ENCODE peak calls at places on chromosomes 12 and 14, in four cellular contexts. A is HL-60, B is K562, X is GM12878. T is an unnamed sample.

GRCh38 chr14:94612580-94613554 is 676 bp downstream of the SERPINA3 start:
- DNase-seq in A (no peak), X (no peak), B (no peak), T (no peak)

GRCh38 chr12:26701604-26702215 is 131.3 kb downstream of the ITPR2 start:
- DNase-seq in A (no peak), B (peak; percentile 14), X (no peak), T (no peak)

GRCh38 chr14:60722163-60722835 is 1.9 kb downstream of the SIX4 start:
- DNase-seq in X (no peak), A (no peak), B (peak; percentile 18), T (peak; percentile 46)

GRCh38 chr12:33222357-33222756 is 217.3 kb downstream of the SYT10 start:
- DNase-seq in A (no peak), X (no peak), B (no peak), T (no peak)

GRCh38 chr12:51591020-51591901 is at the start of gene SCN8A:
- DNase-seq in A (peak; percentile 28), X (no peak), B (peak; percentile 81), T (peak; percentile 49)

GRCh38 chr14:61476737-61477410 is 155.5 kb downstream of the PRKCH start:
- DNase-seq in A (peak; percentile 77), B (no peak), X (no peak), T (no peak)

GRCh38 chr12:93229494-93230310 is 148.0 kb upstream of the NUDT4 start:
- DNase-seq in A (no peak), B (peak; percentile 40), X (no peak), T (no peak)

GRCh38 chr12:54383041-54383609 is 1.4 kb downstream of the ZNF385A start:
- DNase-seq in B (peak; percentile 59), X (no peak), A (peak; percentile 97), T (no peak)

GRCh38 chr12:128191380-128191779 is 75.6 kb upstream of the TMEM132C start:
- DNase-seq in X (no peak), B (no peak), A (no peak), T (no peak)

GRCh38 chr12:52713960-52714886 is 10.9 kb upstream of the KRT77 start:
- DNase-seq in B (peak; percentile 43), X (no peak), A (no peak), T (no peak)

GRCh38 chr12:29562167-29562776 is 64.8 kb upstream of the OVCH1 start:
- DNase-seq in X (no peak), A (no peak), B (no peak), T (no peak)

GRCh38 chr14:38290601-38291190 is 34.8 kb upstream of the CLEC14A start:
- DNase-seq in X (no peak), A (no peak), B (no peak), T (no peak)

GRCh38 chr14:73738518-73739173 is 24.5 kb upstream of the PNMA1 start:
- DNase-seq in X (no peak), B (no peak), A (no peak), T (no peak)

GRCh38 chr12:91210144-91210543 is 27.5 kb upstream of the DCN start:
- DNase-seq in A (no peak), B (no peak), X (no peak), T (no peak)

GRCh38 chr14:77184396-77185092 is 2.9 kb downstream of the TMEM63C start:
- DNase-seq in X (no peak), A (no peak), B (no peak), T (no peak)

GRCh38 chr12:31089072-31089471 is 15.4 kb downstream of the DDX11 start:
- DNase-seq in B (no peak), A (no peak), X (no peak), T (no peak)

GRCh38 chr14:24368215-24368561 is 204 bp downstream of the NFATC4 start:
- DNase-seq in A (no peak), B (no peak), X (no peak), T (no peak)

GRCh38 chr12:70762000-70762399 is 124.8 kb upstream of the PTPRB start:
- DNase-seq in B (no peak), A (no peak), X (no peak), T (no peak)

GRCh38 chr12:70758494-70758845 is 121.2 kb upstream of the PTPRB start:
- DNase-seq in B (no peak), A (no peak), X (no peak), T (no peak)

GRCh38 chr12:70759161-70759918 is 122.1 kb upstream of the PTPRB start:
- DNase-seq in X (no peak), A (no peak), B (no peak), T (no peak)

GRCh38 chr12:70757830-70758493 is 120.7 kb upstream of the PTPRB start:
- DNase-seq in X (no peak), A (no peak), B (peak; percentile 26), T (no peak)

GRCh38 chr12:70763666-70764065 is 126.4 kb upstream of the PTPRB start:
- DNase-seq in B (no peak), A (no peak), X (no peak), T (no peak)
- TF ChIP-seq SPI1 in B (no peak), A (no peak), X (no peak), T (no peak)

GRCh38 chr12:97223419-97223818 is 239.2 kb upstream of the RMST start:
- DNase-seq in X (peak; percentile 11), B (no peak), A (no peak), T (no peak)

GRCh38 chr12:97229036-97229435 is 233.6 kb upstream of the RMST start:
- DNase-seq in B (no peak), A (no peak), X (no peak), T (no peak)
- TF ChIP-seq SPI1 in B (no peak), A (no peak), X (no peak), T (no peak)

GRCh38 chr12:11853126-11853525 is 203.7 kb downstream of the ETV6 start:
- DNase-seq in A (no peak), X (no peak), B (no peak), T (no peak)
- TF ChIP-seq SPI1 in A (no peak), X (no peak), B (no peak), T (no peak)

DNA sequence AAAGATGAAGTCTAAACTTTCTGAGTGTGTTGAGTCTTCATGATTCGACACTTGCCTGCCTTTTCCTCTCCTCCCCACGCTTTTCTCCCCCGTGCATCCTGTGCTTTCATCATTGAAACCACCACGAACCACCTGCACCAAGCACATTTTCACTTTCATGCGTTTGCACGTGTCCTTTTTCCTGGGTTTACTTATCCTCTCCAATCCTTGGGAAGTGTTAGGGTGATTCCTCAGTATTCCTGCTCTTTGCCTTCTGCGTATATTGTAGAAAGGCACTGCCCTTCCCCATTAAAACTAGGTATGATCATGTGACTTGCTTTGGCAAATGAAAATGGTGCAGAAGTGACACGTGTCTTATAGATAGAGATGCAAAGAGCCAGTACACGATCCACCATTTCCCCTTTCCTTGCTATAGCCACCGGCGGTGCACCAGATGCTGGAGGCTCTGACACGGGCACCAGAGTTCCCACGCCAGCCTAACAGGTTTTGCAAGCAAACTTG is 106.6 kb downstream of the BRMS1L start:
- DNase-seq in X (peak; percentile 47), B (no peak), A (no peak), T (no peak)
- TF ChIP-seq SPI1 in X (peak; percentile 32), B (peak; percentile 18), A (no peak), T (peak; percentile 30)

GRCh38 chr12:6226002-6226700 is 26.0 kb downstream of the CD9 start:
- DNase-seq in X (no peak), B (no peak), A (peak; percentile 44), T (no peak)
- TF ChIP-seq SPI1 in X (no peak), B (no peak), A (no peak), T (no peak)